ENCODE peak calls at places on chromosomes 2 and 18, in eight cellular contexts. K is stimulated activated naive CD4-positive, alpha-beta T cell; T is HTR-8/SVneo; H is COR-L47; F is NCI-H774; Y is CD8-positive, alpha-beta T cell; S is right lobe of liver; D is anterior cingulate cortex. R is an unnamed sample.

GRCh38 chr18:77166523-77166922 is 33.9 kb upstream of the MBP start:
- DNase-seq in T (no peak), H (no peak), Y (no peak), D (no peak), F (no peak), K (no peak), S (no peak), R (no peak)

GRCh38 chr2:27147935-27148334 is 869 bp upstream of the TCF23 start:
- DNase-seq in Y (no peak), S (no peak), D (no peak), K (no peak), T (no peak), F (no peak), H (no peak), R (no peak)

GRCh38 chr18:79259218-79259617 is 136.5 kb upstream of the NFATC1 start:
- DNase-seq in S (no peak), K (no peak), H (no peak), Y (no peak), F (no peak), T (no peak), D (no peak), R (no peak)

GRCh38 chr2:33373986-33374385 is 102.5 kb upstream of the RASGRP3 start:
- DNase-seq in F (no peak), K (no peak), H (no peak), Y (no peak), S (no peak), D (no peak), T (no peak), R (no peak)

GRCh38 chr2:235413084-235413483 is 80.8 kb upstream of the AGAP1 start:
- DNase-seq in K (no peak), H (no peak), D (no peak), Y (no peak), T (no peak), S (no peak), F (no peak), R (no peak)

GRCh38 chr2:1992280-1992679 is 248.0 kb upstream of the PXDN start:
- DNase-seq in Y (no peak), D (no peak), F (no peak), S (peak; percentile 12), H (no peak), T (no peak), K (no peak), R (no peak)

GRCh38 chr18:61992923-61993322 is 100.1 kb upstream of the RNF152 start:
- DNase-seq in S (no peak), D (no peak), K (no peak), Y (no peak), F (no peak), H (no peak), T (no peak), R (no peak)

GRCh38 chr2:9178905-9179571 is 27.6 kb upstream of the ASAP2 start:
- DNase-seq in D (peak; percentile 21), F (peak; percentile 73), S (no peak), Y (no peak), H (peak; percentile 90), T (no peak), K (no peak), R (peak; percentile 17)

GRCh38 chr18:10213526-10213925 is 240.9 kb upstream of the APCDD1 start:
- DNase-seq in Y (no peak), T (no peak), F (peak; percentile 41), K (no peak), S (no peak), H (peak; percentile 53), D (no peak), R (peak; percentile 41)

GRCh38 chr2:64797881-64798590 is 144.3 kb upstream of the SERTAD2 start:
- DNase-seq in F (peak; percentile 24), D (no peak), T (peak; percentile 54), H (peak; percentile 74), S (peak; percentile 56), K (no peak), Y (no peak), R (no peak)

GRCh38 chr2:78407960-78408794 is 617.3 kb upstream of the REG3G start:
- DNase-seq in K (no peak), S (no peak), F (no peak), D (no peak), T (no peak), Y (no peak), H (no peak), R (no peak)

GRCh38 chr2:124347209-124347608 is 322.1 kb downstream of the CNTNAP5 start:
- DNase-seq in S (no peak), F (no peak), K (no peak), Y (no peak), H (no peak), T (no peak), D (no peak), R (no peak)

GRCh38 chr2:239161711-239162140 is 239.1 kb downstream of the HDAC4 start:
- DNase-seq in F (no peak), K (no peak), Y (no peak), H (no peak), D (no peak), S (peak; percentile 37), T (no peak), R (no peak)

GRCh38 chr2:205800804-205801203 is 118.5 kb downstream of the NRP2 start:
- DNase-seq in K (no peak), D (no peak), Y (no peak), H (no peak), F (no peak), S (no peak), T (no peak), R (no peak)

GRCh38 chr2:240387669-240388358 is 47.6 kb upstream of the GPC1 start:
- DNase-seq in K (no peak), T (peak; percentile 93), S (no peak), H (no peak), F (no peak), Y (no peak), D (peak; percentile 9), R (no peak)

GRCh38 chr2:71785550-71785951 is 332.2 kb downstream of the DYSF start:
- DNase-seq in F (no peak), T (no peak), K (no peak), Y (peak; percentile 15), D (no peak), H (no peak), S (no peak), R (no peak)

GRCh38 chr2:45000921-45001628 is 8.2 kb downstream of the SIX2 start:
- DNase-seq in F (no peak), T (no peak), K (no peak), Y (no peak), D (no peak), H (no peak), S (no peak), R (no peak)

GRCh38 chr2:216023055-216023648 is 9.8 kb upstream of the MREG start:
- DNase-seq in S (no peak), F (peak; percentile 11), H (no peak), T (peak; percentile 59), K (peak; percentile 42), Y (peak; percentile 55), D (no peak), R (no peak)

GRCh38 chr2:29561241-29562027 is 360.0 kb downstream of the ALK start:
- DNase-seq in F (no peak), H (no peak), T (no peak), D (no peak), Y (no peak), S (no peak), K (no peak), R (no peak)

GRCh38 chr2:128440666-128441340 is 122.1 kb upstream of the HS6ST1 start:
- DNase-seq in S (peak; percentile 43), D (no peak), Y (peak; percentile 43), K (no peak), F (no peak), T (no peak), H (peak; percentile 20), R (no peak)